ENCODE peak calls at places on chromosomes 11 and 22, in seven cellular contexts. D is fibroblast of lung, L is MM.1S, W is SJSA1, G is upper lobe of left lung, P is IMR-90, E is right atrium auricular region. F is an unnamed sample. For H3K27me3 and H3K4me1, the result is how much of the 10 kb centered on the place peaks cover.

GRCh38 chr11:118485273-118485672 is 42.0 kb upstream of the TTC36 start:
- DNase-seq in D (no peak), L (no peak), W (no peak), G (no peak), P (no peak), E (no peak), F (no peak)

GRCh38 chr11:73141309-73142127 is 600 bp downstream of the FCHSD2 start:
- DNase-seq in D (peak), L (peak), W (peak), G (peak), P (peak), E (peak), F (peak)

GRCh38 chr11:205221-206001 is 1.8 kb downstream of the BET1L start:
- DNase-seq in D (no peak), L (no peak), W (no peak), G (no peak), P (no peak), E (peak), F (no peak)

GRCh38 chr22:26671317-26672059 is 14.1 kb downstream of the MIAT start:
- DNase-seq in D (no peak), L (no peak), W (no peak), G (peak), P (no peak), E (no peak), F (peak)

GRCh38 chr22:24188705-24189248 is 7.5 kb downstream of the SUSD2 start:
- DNase-seq in D (no peak), L (no peak), W (no peak), G (no peak), P (no peak), E (no peak), F (no peak)

GRCh38 chr22:32323513-32324164 is 34.0 kb upstream of the RFPL3 start:
- DNase-seq in D (no peak), L (no peak), W (no peak), G (no peak), P (no peak), E (peak), F (no peak)

GRCh38 chr11:124886978-124887666 is 10.5 kb downstream of the ROBO4 start:
- DNase-seq in D (no peak), L (no peak), W (no peak), G (no peak), P (no peak), E (no peak), F (no peak)

GRCh38 chr22:27801616-27802388 is at the start of gene MN1:
- DNase-seq in D (peak), L (no peak), W (peak), G (no peak), P (peak), E (no peak), F (peak)

GRCh38 chr11:48052183-48053040 is 72.1 kb downstream of the PTPRJ start:
- DNase-seq in D (peak), L (no peak), W (peak), G (peak), P (peak), E (no peak), F (no peak)

GRCh38 chr11:68003846-68004550 is at the start of gene UNC93B1:
- DNase-seq in D (peak), L (peak), W (peak), G (peak), P (peak), E (peak), F (peak)

GRCh38 chr22:32413715-32414114 is 1.7 kb upstream of the RTCB start:
- DNase-seq in D (peak), L (peak), W (no peak), G (no peak), P (peak), E (no peak), F (no peak)

GRCh38 chr11:73530109-73530508 is 67.8 kb downstream of the FAM168A start:
- DNase-seq in D (no peak), L (no peak), W (no peak), G (no peak), P (no peak), E (no peak), F (no peak)

GRCh38 chr11:5712507-5712906 is 22.9 kb downstream of the TRIM22 start:
- DNase-seq in D (peak), L (no peak), W (no peak), G (no peak), P (peak), E (no peak), F (no peak)

GRCh38 chr22:32336185-32336603 is 21.5 kb upstream of the RFPL3 start:
- DNase-seq in D (no peak), L (no peak), W (no peak), G (no peak), P (no peak), E (no peak), F (no peak)

GRCh38 chr11:93738647-93739081 is 2.6 kb downstream of the TAF1D start:
- DNase-seq in D (no peak), L (no peak), W (no peak), G (no peak), P (no peak), E (no peak), F (no peak)

GRCh38 chr11:116502641-116503061 is 270.1 kb downstream of the BUD13 start:
- DNase-seq in D (no peak), L (no peak), W (no peak), G (no peak), P (no peak), E (no peak), F (no peak)

GRCh38 chr11:16612234-16612571 is 126.2 kb upstream of the C11orf58 start:
- DNase-seq in D (no peak), L (no peak), W (no peak), G (no peak), P (no peak), E (no peak), F (no peak)
- H3K27me3 ChIP-seq in D (under half), L (under half), W (under half), G (half or more), P (under half), E (under half), F (half or more)

DNA sequence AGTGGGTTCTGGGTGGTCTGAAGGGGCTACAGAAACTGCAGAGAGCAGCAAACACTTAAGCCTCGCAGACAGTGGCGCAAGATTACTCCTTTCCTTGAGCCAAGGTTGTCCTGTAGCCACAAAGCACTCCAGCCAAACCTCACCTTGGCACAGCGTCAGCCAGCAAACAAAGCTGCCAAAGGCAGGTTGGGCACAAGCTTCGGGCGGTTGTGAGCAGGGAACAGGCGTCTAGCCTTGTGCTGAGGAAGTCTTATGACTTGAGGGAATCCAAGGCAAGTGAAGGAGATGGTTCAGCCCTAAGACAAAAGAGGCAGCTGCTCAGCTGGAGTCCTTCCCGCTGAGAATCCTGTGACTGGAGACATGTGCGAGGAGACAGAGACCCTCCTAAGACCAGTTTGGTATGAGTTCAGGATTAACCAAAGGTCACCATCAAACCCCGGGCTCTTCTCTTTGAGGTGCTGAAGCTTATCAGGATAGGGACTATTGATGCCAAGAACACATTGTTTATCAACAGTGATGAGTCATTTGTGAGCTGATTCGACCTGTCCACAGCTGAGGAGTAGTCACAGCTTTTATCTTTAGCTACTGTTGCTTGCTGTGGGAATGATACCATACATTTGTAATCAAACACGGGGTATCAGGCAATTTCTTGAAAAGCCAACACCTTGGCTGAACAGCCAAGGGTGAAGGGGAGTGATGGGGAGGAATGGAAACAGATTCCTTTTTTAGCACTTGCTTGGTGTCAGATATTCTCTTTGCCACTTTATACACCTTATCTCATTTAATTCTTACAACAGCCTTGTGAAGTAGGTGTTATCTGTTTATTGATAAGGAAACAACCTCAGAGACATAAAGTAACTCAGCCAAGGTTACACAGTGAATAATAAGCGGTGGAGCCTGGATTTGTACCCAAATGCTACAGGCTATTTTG is 4.6 kb downstream of the ADM start:
- DNase-seq in D (peak), L (peak), W (no peak), G (peak), P (peak), E (peak), F (no peak)
- H3K4me1 ChIP-seq in D (under half), L (under half), W (under half), G (half or more), P (under half), E (under half), F (under half)

GRCh38 chr11:71221201-71221600 is 31.2 kb downstream of the SHANK2 start:
- DNase-seq in D (no peak), L (no peak), W (no peak), G (no peak), P (no peak), E (no peak), F (no peak)
- H3K27me3 ChIP-seq in D (under half), L (half or more), W (under half), G (under half), P (under half), E (under half), F (under half)

DNA sequence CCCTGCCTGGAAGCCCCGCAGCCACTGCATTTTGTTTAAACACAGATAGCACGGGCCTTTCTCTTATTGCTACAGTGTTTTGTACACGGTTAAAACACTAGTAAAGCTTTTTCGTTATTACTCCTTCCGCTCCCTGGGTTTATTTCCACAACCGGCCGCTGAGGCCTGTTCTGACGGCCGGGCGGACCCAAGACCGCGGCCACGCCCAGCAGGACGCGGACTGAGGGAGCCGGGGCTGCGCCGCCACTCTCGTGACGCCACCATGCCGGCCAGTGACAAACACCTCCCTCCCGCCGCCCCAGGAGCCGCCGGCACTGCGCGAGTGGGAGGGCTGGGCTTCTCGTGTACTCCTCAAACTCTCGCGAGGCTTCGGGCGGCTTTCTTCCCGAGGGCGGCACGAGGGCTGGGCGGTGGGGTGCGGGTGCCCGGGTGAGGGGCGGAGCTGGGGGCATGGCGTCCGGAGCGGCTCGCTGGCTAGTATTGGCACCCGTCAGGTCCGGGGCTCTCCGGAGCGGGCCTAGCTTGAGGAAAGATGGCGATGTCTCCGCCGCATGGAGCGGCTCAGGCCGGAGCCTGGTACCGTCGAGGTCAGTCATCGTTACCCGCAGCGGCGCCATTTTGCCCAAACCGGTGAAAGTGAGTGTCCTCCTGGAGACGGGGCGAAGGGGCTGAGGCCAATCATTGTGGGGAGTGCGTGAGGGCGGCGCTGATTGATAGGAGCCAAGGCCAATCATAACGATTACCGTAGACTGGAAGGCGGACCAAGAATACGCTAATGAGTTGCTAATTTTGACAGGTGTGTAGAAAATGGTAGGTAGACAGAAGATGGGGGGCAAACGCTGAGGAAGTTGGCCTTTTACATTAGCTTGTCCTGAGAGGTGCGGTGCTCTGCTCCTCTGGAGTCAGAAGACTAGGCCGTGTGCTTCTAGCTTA is at the start of gene SMDT1:
- DNase-seq in D (peak), L (peak), W (peak), G (peak), P (peak), E (peak), F (peak)
- H3K4me1 ChIP-seq in D (under half), L (under half), W (under half), G (under half), P (under half), E (half or more), F (under half)

GRCh38 chr11:45766469-45766868 is 38.5 kb upstream of the SLC35C1 start:
- DNase-seq in D (no peak), L (no peak), W (no peak), G (no peak), P (no peak), E (no peak), F (no peak)
- H3K27me3 ChIP-seq in D (under half), L (under half), W (under half), G (under half), P (under half), E (under half), F (under half)

GRCh38 chr11:30479899-30480298 is 106.3 kb downstream of the MPPED2 start:
- DNase-seq in D (no peak), L (no peak), W (no peak), G (no peak), P (no peak), E (no peak), F (no peak)
- H3K4me1 ChIP-seq in D (under half), L (under half), W (under half), G (under half), P (under half), E (under half), F (under half)

GRCh38 chr22:22397292-22397870 is 111.2 kb downstream of the ZNF280B start:
- DNase-seq in D (no peak), L (no peak), W (no peak), G (no peak), P (no peak), E (no peak), F (no peak)
- H3K27me3 ChIP-seq in D (under half), L (under half), W (under half), G (under half), P (under half), E (under half), F (under half)

GRCh38 chr22:46137218-46137766 is 13.0 kb upstream of the PPARA start:
- DNase-seq in D (no peak), L (no peak), W (no peak), G (no peak), P (no peak), E (no peak), F (no peak)
- H3K4me1 ChIP-seq in D (under half), L (under half), W (under half), G (under half), P (under half), E (under half), F (under half)

GRCh38 chr11:45565589-45565988 is 99.8 kb downstream of the CHST1 start:
- DNase-seq in D (no peak), L (no peak), W (no peak), G (no peak), P (no peak), E (no peak), F (no peak)

GRCh38 chr11:45563801-45564200 is 101.6 kb downstream of the CHST1 start:
- DNase-seq in D (no peak), L (no peak), W (no peak), G (no peak), P (no peak), E (no peak), F (no peak)

GRCh38 chr11:45573728-45574127 is 91.7 kb downstream of the CHST1 start:
- DNase-seq in D (no peak), L (no peak), W (no peak), G (no peak), P (no peak), E (no peak), F (no peak)

GRCh38 chr11:45568031-45568430 is 97.4 kb downstream of the CHST1 start:
- DNase-seq in D (no peak), L (no peak), W (no peak), G (no peak), P (no peak), E (no peak), F (no peak)

GRCh38 chr11:45569776-45570175 is 95.6 kb downstream of the CHST1 start:
- DNase-seq in D (no peak), L (no peak), W (no peak), G (no peak), P (no peak), E (no peak), F (no peak)
- H3K27me3 ChIP-seq in D (under half), L (under half), W (under half), G (under half), P (under half), E (under half), F (under half)

F was measured in CD4-positive, alpha-beta memory T cell.